ENCODE peak calls at places on chromosomes 12 and 14, in six cellular contexts. One of them, this sample, is unnamed.

GRCh38 chr12:1936406-1937320 is 18.2 kb upstream of the CACNA2D4 start:
- DNase-seq in amniotic stem cell: no peak
- DNase-seq in activated naive CD8-positive, alpha-beta T cell treated with anti-CD3 and anti-CD28 coated beads, Interleukin-2, amount 50 U/mL, for 24 hours: no peak
- DNase-seq in erythroblast: no peak
- DNase-seq in HCEC 1CT: no peak
- DNase-seq in Caki2: no peak
- DNase-seq in this sample: peak; percentile 13

GRCh38 chr14:55814064-55814463 is 234.1 kb downstream of the KTN1 start:
- DNase-seq in activated naive CD8-positive, alpha-beta T cell treated with anti-CD3 and anti-CD28 coated beads, Interleukin-2, amount 50 U/mL, for 24 hours: no peak
- DNase-seq in HCEC 1CT: no peak
- DNase-seq in erythroblast: no peak
- DNase-seq in amniotic stem cell: no peak
- DNase-seq in Caki2: no peak
- DNase-seq in this sample: no peak

GRCh38 chr12:59886131-59886751 is 290.4 kb downstream of the SLC16A7 start:
- DNase-seq in erythroblast: no peak
- DNase-seq in Caki2: no peak
- DNase-seq in activated naive CD8-positive, alpha-beta T cell treated with anti-CD3 and anti-CD28 coated beads, Interleukin-2, amount 50 U/mL, for 24 hours: no peak
- DNase-seq in amniotic stem cell: no peak
- DNase-seq in HCEC 1CT: no peak
- DNase-seq in this sample: no peak

GRCh38 chr14:56138987-56139386 is 20.8 kb downstream of the PELI2 start:
- DNase-seq in HCEC 1CT: no peak
- DNase-seq in Caki2: no peak
- DNase-seq in amniotic stem cell: no peak
- DNase-seq in activated naive CD8-positive, alpha-beta T cell treated with anti-CD3 and anti-CD28 coated beads, Interleukin-2, amount 50 U/mL, for 24 hours: no peak
- DNase-seq in erythroblast: no peak
- DNase-seq in this sample: no peak

GRCh38 chr12:114438635-114439256 is 32.8 kb upstream of the TBX5 start:
- DNase-seq in activated naive CD8-positive, alpha-beta T cell treated with anti-CD3 and anti-CD28 coated beads, Interleukin-2, amount 50 U/mL, for 24 hours: no peak
- DNase-seq in amniotic stem cell: no peak
- DNase-seq in Caki2: no peak
- DNase-seq in HCEC 1CT: no peak
- DNase-seq in erythroblast: no peak
- DNase-seq in this sample: no peak

GRCh38 chr12:22459872-22460490 is 84.4 kb downstream of the C2CD5 start:
- DNase-seq in HCEC 1CT: peak; percentile 52
- DNase-seq in Caki2: peak; percentile 23
- DNase-seq in erythroblast: peak; percentile 64
- DNase-seq in activated naive CD8-positive, alpha-beta T cell treated with anti-CD3 and anti-CD28 coated beads, Interleukin-2, amount 50 U/mL, for 24 hours: no peak
- DNase-seq in amniotic stem cell: peak; percentile 49
- DNase-seq in this sample: peak; percentile 23

GRCh38 chr14:68733086-68733621 is 59.7 kb downstream of the ZFP36L1 start:
- DNase-seq in erythroblast: no peak
- DNase-seq in Caki2: no peak
- DNase-seq in amniotic stem cell: no peak
- DNase-seq in HCEC 1CT: no peak
- DNase-seq in activated naive CD8-positive, alpha-beta T cell treated with anti-CD3 and anti-CD28 coated beads, Interleukin-2, amount 50 U/mL, for 24 hours: peak; percentile 50
- DNase-seq in this sample: no peak

GRCh38 chr12:6554168-6554989 is 1.5 kb downstream of the IFFO1 start:
- DNase-seq in activated naive CD8-positive, alpha-beta T cell treated with anti-CD3 and anti-CD28 coated beads, Interleukin-2, amount 50 U/mL, for 24 hours: peak; percentile 82
- DNase-seq in HCEC 1CT: peak; percentile 81
- DNase-seq in Caki2: peak; percentile 75
- DNase-seq in erythroblast: peak; percentile 83
- DNase-seq in amniotic stem cell: no peak
- DNase-seq in this sample: peak; percentile 82